ENCODE peak calls at places on chromosomes 16 and 17, in five cellular contexts. One of them, this sample, is unnamed.

GRCh38 chr17:22277595-22277994 is 585.3 kb downstream of the KCNJ18 start:
- DNase-seq in H1: no peak
- DNase-seq in HepG2: no peak
- DNase-seq in GM12878: no peak
- DNase-seq in K562: no peak
- DNase-seq in this sample: no peak

GRCh38 chr17:65029605-65030308 is 26.8 kb downstream of the GNA13 start:
- DNase-seq in H1: no peak
- DNase-seq in GM12878: no peak
- DNase-seq in HepG2: no peak
- DNase-seq in K562: no peak
- DNase-seq in this sample: no peak

GRCh38 chr17:59623151-59623550 is 3.5 kb downstream of the CLTC start:
- DNase-seq in GM12878: no peak
- DNase-seq in HepG2: no peak
- DNase-seq in K562: no peak
- DNase-seq in H1: no peak
- DNase-seq in this sample: no peak

GRCh38 chr17:6439951-6440350 is 4.3 kb upstream of the PIMREG start:
- DNase-seq in H1: no peak
- DNase-seq in K562: no peak
- DNase-seq in HepG2: peak
- DNase-seq in GM12878: no peak
- DNase-seq in this sample: no peak

GRCh38 chr16:87581867-87582220 is 20.5 kb upstream of the JPH3 start:
- DNase-seq in H1: no peak
- DNase-seq in GM12878: no peak
- DNase-seq in HepG2: peak
- DNase-seq in K562: peak
- DNase-seq in this sample: peak

GRCh38 chr16:30491744-30492308 is 19.3 kb downstream of the ITGAL start:
- DNase-seq in K562: peak
- DNase-seq in H1: no peak
- DNase-seq in HepG2: peak
- DNase-seq in GM12878: no peak
- DNase-seq in this sample: peak

GRCh38 chr16:87691686-87692079 is 74.1 kb downstream of the KLHDC4 start:
- DNase-seq in H1: no peak
- DNase-seq in K562: no peak
- DNase-seq in HepG2: no peak
- DNase-seq in GM12878: no peak
- DNase-seq in this sample: no peak

GRCh38 chr17:82309656-82310570 is 7.5 kb downstream of the CD7 start:
- DNase-seq in H1: no peak
- DNase-seq in HepG2: peak
- DNase-seq in K562: no peak
- DNase-seq in GM12878: no peak
- DNase-seq in this sample: no peak

GRCh38 chr17:72445055-72445991 is 324.5 kb downstream of the SOX9 start:
- DNase-seq in HepG2: peak
- DNase-seq in H1: no peak
- DNase-seq in K562: no peak
- DNase-seq in GM12878: no peak
- DNase-seq in this sample: peak

GRCh38 chr16:85052536-85052935 is 24.9 kb downstream of the KIAA0513 start:
- DNase-seq in H1: no peak
- DNase-seq in HepG2: no peak
- DNase-seq in K562: no peak
- DNase-seq in GM12878: no peak
- DNase-seq in this sample: no peak

GRCh38 chr17:10798332-10798749 is 5.6 kb downstream of the TMEM238L start:
- DNase-seq in H1: no peak
- DNase-seq in GM12878: no peak
- DNase-seq in K562: no peak
- DNase-seq in HepG2: no peak
- DNase-seq in this sample: no peak

GRCh38 chr17:17109896-17110295 is 67.6 kb downstream of the MPRIP start:
- DNase-seq in HepG2: no peak
- DNase-seq in GM12878: no peak
- DNase-seq in K562: no peak
- DNase-seq in H1: no peak
- DNase-seq in this sample: peak

GRCh38 chr17:55735784-55736405 is 13.2 kb upstream of the TMEM100 start:
- DNase-seq in K562: peak
- DNase-seq in HepG2: peak
- DNase-seq in GM12878: no peak
- DNase-seq in H1: no peak
- DNase-seq in this sample: peak

GRCh38 chr17:40501499-40501911 is at the start of gene TNS4:
- DNase-seq in H1: no peak
- DNase-seq in GM12878: no peak
- DNase-seq in K562: no peak
- DNase-seq in HepG2: peak
- DNase-seq in this sample: peak
- TF ChIP-seq KDM1A in H1: no peak
- TF ChIP-seq KDM1A in GM12878: no peak
- TF ChIP-seq KDM1A in K562: no peak
- TF ChIP-seq KDM1A in HepG2: no peak
- TF ChIP-seq KDM1A in this sample: no peak

GRCh38 chr17:79017546-79017945 is 6.4 kb upstream of the C1QTNF1 start:
- DNase-seq in K562: no peak
- DNase-seq in GM12878: no peak
- DNase-seq in H1: no peak
- DNase-seq in HepG2: no peak
- DNase-seq in this sample: no peak

GRCh38 chr17:79018045-79018695 is 5.8 kb upstream of the C1QTNF1 start:
- DNase-seq in GM12878: no peak
- DNase-seq in K562: no peak
- DNase-seq in H1: no peak
- DNase-seq in HepG2: no peak
- DNase-seq in this sample: no peak

GRCh38 chr17:79020631-79021301 is 3.2 kb upstream of the C1QTNF1 start:
- DNase-seq in H1: no peak
- DNase-seq in HepG2: no peak
- DNase-seq in GM12878: no peak
- DNase-seq in K562: no peak
- DNase-seq in this sample: no peak

GRCh38 chr17:79019260-79019630 is 4.7 kb upstream of the C1QTNF1 start:
- DNase-seq in HepG2: no peak
- DNase-seq in H1: no peak
- DNase-seq in GM12878: no peak
- DNase-seq in K562: no peak
- DNase-seq in this sample: no peak

GRCh38 chr17:79019631-79020584 is 4.1 kb upstream of the C1QTNF1 start:
- DNase-seq in H1: no peak
- DNase-seq in GM12878: no peak
- DNase-seq in K562: peak
- DNase-seq in HepG2: peak
- DNase-seq in this sample: peak
- TF ChIP-seq KDM1A in H1: no peak
- TF ChIP-seq KDM1A in GM12878: no peak
- TF ChIP-seq KDM1A in K562: no peak
- TF ChIP-seq KDM1A in HepG2: no peak
- TF ChIP-seq KDM1A in this sample: no peak

GRCh38 chr16:27620533-27620932 is 70.6 kb downstream of the KATNIP start:
- DNase-seq in GM12878: no peak
- DNase-seq in K562: peak
- DNase-seq in HepG2: no peak
- DNase-seq in H1: no peak
- DNase-seq in this sample: no peak

GRCh38 chr16:27628216-27628945 is 78.4 kb downstream of the KATNIP start:
- DNase-seq in H1: no peak
- DNase-seq in HepG2: no peak
- DNase-seq in K562: no peak
- DNase-seq in GM12878: no peak
- DNase-seq in this sample: no peak

GRCh38 chr16:27624154-27625049 is 74.5 kb downstream of the KATNIP start:
- DNase-seq in GM12878: no peak
- DNase-seq in K562: no peak
- DNase-seq in HepG2: peak
- DNase-seq in H1: no peak
- DNase-seq in this sample: no peak

DNA sequence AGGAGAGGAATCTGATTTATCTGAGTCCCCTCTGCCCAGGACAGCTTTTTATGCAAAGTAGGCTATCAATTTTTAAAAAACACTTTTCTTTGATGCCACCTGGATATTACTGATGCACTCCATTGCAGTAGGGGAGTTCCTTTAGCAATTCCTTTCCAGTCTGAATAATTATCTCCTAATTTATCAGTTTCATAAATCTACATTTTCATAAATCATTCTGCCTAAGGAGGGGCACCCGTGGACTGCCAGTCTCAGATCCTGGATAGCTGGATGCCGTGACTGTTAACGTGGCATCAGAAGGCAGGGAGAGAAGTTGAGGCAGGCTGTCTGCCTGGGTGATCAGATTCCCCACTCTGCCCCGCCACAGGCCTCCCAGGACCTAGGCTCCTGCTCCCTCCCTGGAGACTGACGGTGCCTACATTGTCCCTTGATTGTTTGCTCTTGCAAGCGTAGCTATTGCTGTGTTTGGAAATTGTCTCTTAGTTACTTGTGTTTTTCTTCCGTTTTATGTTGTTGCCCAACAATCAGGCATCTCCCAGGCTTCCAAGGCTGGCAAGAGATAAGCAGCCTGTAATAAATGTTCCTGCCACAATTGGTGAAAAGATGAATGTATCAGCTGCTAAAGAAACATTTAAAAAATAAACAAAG is 75.2 kb downstream of the KATNIP start:
- DNase-seq in K562: no peak
- DNase-seq in GM12878: no peak
- DNase-seq in H1: no peak
- DNase-seq in HepG2: peak
- DNase-seq in this sample: peak
- TF ChIP-seq KDM1A in K562: no peak
- TF ChIP-seq KDM1A in GM12878: no peak
- TF ChIP-seq KDM1A in H1: no peak
- TF ChIP-seq KDM1A in HepG2: no peak
- TF ChIP-seq KDM1A in this sample: no peak

GRCh38 chr16:53056528-53056881 is 1.7 kb downstream of the CHD9 start:
- DNase-seq in K562: peak
- DNase-seq in GM12878: no peak
- DNase-seq in H1: no peak
- DNase-seq in HepG2: peak
- DNase-seq in this sample: no peak

GRCh38 chr16:53052519-53053501 is at the start of gene CHD9NB:
- DNase-seq in HepG2: peak
- DNase-seq in H1: no peak
- DNase-seq in K562: peak
- DNase-seq in GM12878: no peak
- DNase-seq in this sample: peak

GRCh38 chr16:53054670-53055485 is at the start of gene CHD9:
- DNase-seq in H1: peak
- DNase-seq in GM12878: peak
- DNase-seq in K562: peak
- DNase-seq in HepG2: peak
- DNase-seq in this sample: peak

GRCh38 chr16:53055603-53056527 is 1.1 kb downstream of the CHD9 start:
- DNase-seq in HepG2: peak
- DNase-seq in H1: peak
- DNase-seq in GM12878: no peak
- DNase-seq in K562: peak
- DNase-seq in this sample: peak

DNA sequence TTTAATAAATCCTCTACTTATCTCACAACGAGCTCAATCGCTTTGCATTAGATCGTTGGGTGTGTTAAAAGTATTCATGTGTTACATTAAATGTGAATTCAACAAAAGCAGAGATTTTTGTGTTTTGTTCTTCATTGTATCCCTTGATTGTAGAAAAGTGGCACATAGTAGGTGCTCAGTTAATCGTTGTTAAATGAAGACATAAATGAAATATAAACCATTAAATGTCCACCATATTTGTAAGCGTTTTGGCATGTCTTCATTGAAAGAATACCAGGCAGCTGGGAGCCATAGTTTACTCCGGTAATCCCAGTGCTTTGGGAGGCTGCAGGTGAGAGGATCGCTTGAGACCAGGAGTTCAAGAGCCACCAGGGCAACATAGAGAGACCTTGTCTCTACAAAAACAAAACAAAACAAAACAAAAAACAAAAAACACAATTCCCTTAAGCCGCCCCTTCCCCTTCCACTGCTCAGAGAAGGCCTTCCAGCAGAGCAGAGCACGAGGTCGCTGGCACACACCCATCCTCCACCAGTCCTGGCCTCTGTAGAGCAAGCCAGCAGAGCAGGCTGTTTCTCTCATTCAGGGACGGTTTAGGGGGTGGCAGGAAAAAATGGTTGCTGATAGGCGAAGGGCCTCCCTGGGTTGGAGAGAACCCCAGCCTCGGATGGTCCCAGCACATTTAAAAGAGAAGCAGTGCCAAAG is 673 bp upstream of the CHD9 start:
- DNase-seq in K562: peak
- DNase-seq in HepG2: peak
- DNase-seq in H1: no peak
- DNase-seq in GM12878: no peak
- DNase-seq in this sample: peak
- TF ChIP-seq KDM1A in K562: no peak
- TF ChIP-seq KDM1A in HepG2: no peak
- TF ChIP-seq KDM1A in H1: no peak
- TF ChIP-seq KDM1A in GM12878: no peak
- TF ChIP-seq KDM1A in this sample: no peak

GRCh38 chr17:3641014-3641413 is 4.5 kb downstream of the CTNS start:
- DNase-seq in H1: no peak
- DNase-seq in GM12878: no peak
- DNase-seq in HepG2: no peak
- DNase-seq in K562: no peak
- DNase-seq in this sample: no peak

GRCh38 chr17:3647251-3647650 is 10.7 kb downstream of the CTNS start:
- DNase-seq in GM12878: no peak
- DNase-seq in HepG2: no peak
- DNase-seq in H1: no peak
- DNase-seq in K562: no peak
- DNase-seq in this sample: no peak

GRCh38 chr17:3641717-3642486 is 5.3 kb downstream of the CTNS start:
- DNase-seq in H1: no peak
- DNase-seq in K562: peak
- DNase-seq in HepG2: peak
- DNase-seq in GM12878: no peak
- DNase-seq in this sample: no peak

GRCh38 chr17:3647769-3648540 is 11.4 kb downstream of the CTNS start:
- DNase-seq in H1: peak
- DNase-seq in HepG2: peak
- DNase-seq in GM12878: no peak
- DNase-seq in K562: peak
- DNase-seq in this sample: peak

DNA sequence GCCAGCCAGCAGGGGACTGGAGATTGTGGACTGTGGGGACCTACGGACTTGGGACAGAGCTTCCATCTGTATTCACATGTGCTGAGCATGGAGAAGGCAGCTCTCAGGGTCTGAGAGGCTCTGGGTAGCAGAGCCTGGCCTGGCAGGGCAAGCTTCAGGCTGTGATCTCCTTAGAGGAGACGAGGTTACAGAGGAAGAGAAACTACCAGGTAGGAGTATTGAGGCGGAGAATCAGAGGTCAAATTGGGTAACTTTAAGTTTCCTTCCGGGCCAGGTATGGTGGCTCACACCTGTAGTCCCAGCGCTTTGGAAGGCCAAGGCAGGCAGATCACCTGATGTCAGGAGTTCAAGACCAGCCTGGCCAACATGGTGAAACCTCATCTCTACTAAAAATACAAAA is 8.8 kb downstream of the CTNS start:
- DNase-seq in GM12878: no peak
- DNase-seq in H1: no peak
- DNase-seq in K562: no peak
- DNase-seq in HepG2: no peak
- DNase-seq in this sample: no peak
- TF ChIP-seq KDM1A in GM12878: no peak
- TF ChIP-seq KDM1A in H1: no peak
- TF ChIP-seq KDM1A in K562: no peak
- TF ChIP-seq KDM1A in HepG2: no peak
- TF ChIP-seq KDM1A in this sample: no peak

This sample was measured in A549.